ENCODE peak calls at places on chromosomes 6 and 20, in six cellular contexts. E is lower lobe of right lung, U is Peyer's patch, T is right lobe of liver, J is PC-9, G is neural progenitor cell. W is an unnamed sample.

GRCh38 chr20:47588158-47588557 is 86.5 kb downstream of the NCOA3 start:
- DNase-seq in G (no peak), E (no peak), J (no peak), U (no peak), T (no peak), W (no peak)

GRCh38 chr6:154579046-154579823 is 68.8 kb upstream of the CNKSR3 start:
- DNase-seq in T (no peak), E (no peak), J (no peak), G (no peak), U (no peak), W (no peak)

GRCh38 chr20:57999465-58000111 is 228.9 kb downstream of the ANKRD60 start:
- DNase-seq in U (no peak), T (no peak), J (no peak), G (peak; percentile 73), E (peak; percentile 58), W (no peak)

GRCh38 chr20:61761453-61762207 is 304.1 kb downstream of the TAF4 start:
- DNase-seq in T (no peak), G (no peak), J (peak; percentile 28), U (no peak), E (peak; percentile 30), W (no peak)

GRCh38 chr6:7107578-7108195 is at the start of gene RREB1:
- DNase-seq in T (peak; percentile 80), E (peak; percentile 68), G (peak; percentile 68), J (no peak), U (peak; percentile 85), W (peak; percentile 70)

GRCh38 chr6:25486580-25486979 is 165.4 kb upstream of the SCGN start:
- DNase-seq in G (no peak), T (no peak), E (no peak), U (no peak), J (no peak), W (no peak)

GRCh38 chr6:56314683-56315523 is 67.5 kb upstream of the COL21A1 start:
- DNase-seq in E (no peak), G (peak; percentile 58), J (no peak), U (no peak), T (no peak), W (no peak)

GRCh38 chr6:118589186-118589585 is 41.1 kb downstream of the PLN start:
- DNase-seq in G (no peak), E (no peak), T (no peak), U (no peak), J (no peak), W (no peak)

GRCh38 chr6:30075094-30075986 is at the start of gene RNF39:
- DNase-seq in G (peak; percentile 59), E (peak; percentile 48), U (no peak), J (no peak), T (no peak), W (no peak)

GRCh38 chr6:17101422-17102257 is at the start of gene STMND1:
- DNase-seq in T (peak; percentile 79), G (peak; percentile 63), E (peak; percentile 64), U (no peak), J (no peak), W (peak; percentile 25)

GRCh38 chr6:167996424-167997199 is 859 bp upstream of the KIF25 start:
- DNase-seq in E (no peak), J (no peak), T (no peak), G (peak; percentile 34), U (no peak), W (no peak)

GRCh38 chr20:39264506-39265172 is 302.5 kb downstream of the DHX35 start:
- DNase-seq in J (peak; percentile 49), E (no peak), T (no peak), G (peak; percentile 80), U (peak; percentile 22), W (peak; percentile 50)

GRCh38 chr20:4341804-4342560 is 326.6 kb upstream of the RNF24 start:
- DNase-seq in G (peak; percentile 10), E (no peak), J (peak; percentile 52), U (no peak), T (no peak), W (no peak)

GRCh38 chr6:32108094-32108627 is 977 bp downstream of the TNXB start:
- DNase-seq in T (no peak), E (no peak), J (no peak), U (no peak), G (peak; percentile 21), W (peak; percentile 80)

GRCh38 chr6:169833258-169833794 is 81.9 kb downstream of the ERMARD start:
- DNase-seq in U (no peak), T (no peak), E (no peak), G (no peak), J (no peak), W (no peak)

GRCh38 chr6:144344651-144345050 is 59.5 kb downstream of the UTRN start:
- DNase-seq in J (no peak), U (no peak), G (no peak), T (no peak), E (no peak), W (no peak)

GRCh38 chr6:153167026-153167891 is 36.2 kb upstream of the RGS17 start:
- DNase-seq in T (no peak), E (no peak), G (no peak), J (peak; percentile 61), U (no peak), W (no peak)

GRCh38 chr6:28589234-28589951 is 63.7 kb downstream of the GPX5 start:
- DNase-seq in G (peak; percentile 87), T (no peak), J (peak; percentile 87), U (no peak), E (no peak), W (no peak)
- H3K4me3 ChIP-seq in G (peak overlapping the region; percentile 88), T (no peak overlapping the region), J (peak overlapping the region; percentile 39), U (no peak overlapping the region), E (no peak overlapping the region), W (no peak overlapping the region)

DNA sequence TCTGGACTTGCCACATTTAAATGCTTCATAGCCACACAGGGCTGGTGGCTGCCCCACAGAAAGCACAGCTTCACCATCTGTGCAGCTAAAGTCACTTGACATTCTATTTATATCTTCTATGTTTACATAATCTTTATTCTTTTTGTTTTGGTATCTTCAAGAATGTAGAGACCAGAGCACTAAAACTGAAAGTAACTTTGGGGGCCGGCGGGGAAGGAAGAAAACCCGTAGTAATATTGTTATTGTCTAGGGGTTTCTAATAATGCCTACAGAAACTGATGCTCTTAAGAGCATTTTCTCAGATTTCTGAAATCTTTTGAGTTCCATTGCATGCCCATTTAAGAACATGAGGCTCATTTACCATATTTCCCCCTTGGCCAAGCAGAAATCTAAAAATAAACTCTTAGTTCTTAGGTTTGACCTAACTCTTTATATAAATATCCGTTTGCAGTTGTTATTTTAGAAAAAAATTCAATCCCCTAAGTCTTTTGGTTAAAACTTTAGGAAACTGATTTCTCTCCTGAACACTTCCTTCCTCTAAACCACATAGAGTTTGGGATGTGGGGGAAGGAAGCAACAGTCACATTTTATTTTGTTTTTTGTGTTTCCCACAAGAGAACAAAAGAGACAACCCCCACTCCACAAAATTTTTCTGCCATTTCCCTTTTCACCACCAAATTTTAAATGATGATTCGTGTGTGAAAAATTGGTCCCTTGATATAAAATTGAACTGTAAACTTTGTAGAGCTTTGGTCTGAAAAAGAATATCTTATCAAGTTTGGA is 207.6 kb downstream of the OGFRL1 start:
- DNase-seq in J (no peak), U (peak; percentile 28), T (no peak), G (no peak), E (no peak), W (no peak)
- H3K27ac ChIP-seq in J (no peak overlapping the region), U (peak overlapping the region; percentile 20), T (peak overlapping the region; percentile 30), G (no peak overlapping the region), E (peak overlapping the region; percentile 42), W (peak overlapping the region; percentile 70)

GRCh38 chr6:82183642-82184282 is 63.8 kb downstream of the IBTK start:
- DNase-seq in G (no peak), E (no peak), U (no peak), J (no peak), T (no peak), W (no peak)

GRCh38 chr6:82182756-82183155 is 64.8 kb downstream of the IBTK start:
- DNase-seq in U (no peak), J (no peak), T (no peak), G (no peak), E (no peak), W (no peak)

GRCh38 chr6:82185948-82186347 is 61.6 kb downstream of the IBTK start:
- DNase-seq in E (no peak), T (no peak), J (no peak), U (no peak), G (no peak), W (no peak)
- H3K4me1 ChIP-seq in E (no peaks in the 10 kb centered on the region), T (peaks cover 7% of the 10 kb centered on the region), J (no peaks in the 10 kb centered on the region), U (no peaks in the 10 kb centered on the region), G (no peaks in the 10 kb centered on the region), W (no peaks in the 10 kb centered on the region)

GRCh38 chr6:123635567-123635966 is 1.2 kb downstream of the TRDN start:
- DNase-seq in E (no peak), U (no peak), J (no peak), G (no peak), T (no peak), W (no peak)

GRCh38 chr6:123640567-123641187 is 3.9 kb upstream of the TRDN start:
- DNase-seq in G (peak; percentile 20), T (no peak), E (no peak), U (no peak), J (no peak), W (no peak)

GRCh38 chr6:123636282-123636681 is 468 bp downstream of the TRDN start:
- DNase-seq in E (no peak), G (no peak), J (no peak), U (no peak), T (no peak), W (no peak)

GRCh38 chr6:123636771-123637170 is at the start of gene TRDN:
- DNase-seq in G (peak; percentile 29), J (no peak), U (no peak), E (no peak), T (no peak), W (peak; percentile 41)

GRCh38 chr6:123635144-123635543 is 1.6 kb downstream of the TRDN start:
- DNase-seq in T (no peak), G (no peak), U (no peak), E (no peak), J (no peak), W (no peak)
- H3K4me3 ChIP-seq in T (no peak overlapping the region), G (no peak overlapping the region), U (no peak overlapping the region), E (no peak overlapping the region), J (no peak overlapping the region), W (peak overlapping the region; percentile 60)

DNA sequence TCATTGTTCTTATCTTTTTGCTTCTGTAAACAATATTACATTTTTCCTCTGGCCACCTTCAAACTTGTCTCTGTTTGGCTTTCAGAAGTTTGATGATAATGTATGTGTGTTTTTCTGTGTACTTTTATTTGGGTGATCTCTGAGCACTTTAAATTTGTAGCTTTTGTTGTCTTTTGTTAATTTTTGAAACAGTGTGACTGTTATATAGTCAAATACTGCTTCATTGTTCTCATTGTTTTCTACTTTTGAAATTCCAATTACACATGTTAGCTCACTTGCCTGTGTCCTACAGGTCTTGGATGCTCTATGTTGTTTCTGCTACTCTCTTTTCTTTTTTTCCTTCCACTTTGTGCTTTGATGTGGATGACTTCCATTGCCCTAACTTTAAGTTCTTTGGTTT is 460.1 kb upstream of the KHDRBS2 start:
- DNase-seq in E (no peak), J (no peak), U (no peak), T (no peak), G (no peak), W (no peak)
- H3K27ac ChIP-seq in E (no peak overlapping the region), J (no peak overlapping the region), U (no peak overlapping the region), T (no peak overlapping the region), G (no peak overlapping the region), W (no peak overlapping the region)

W was measured in heart right ventricle.